ENCODE peak calls at places on chromosomes 6 and 20, in seven cellular contexts. I, U, W, Q, H, Y and N are unnamed samples.
A peak's percentile ranks its signal among the peaks of the same experiment; 100 is the strongest.

GRCh38 chr6:116392158-116393032 is 21.6 kb downstream of the DSE start:
- DNase-seq in I (no peak), U (no peak), W (no peak), Q (no peak), H (peak; percentile 76), Y (no peak), N (no peak)

GRCh38 chr20:51460163-51460562 is 82.4 kb downstream of the NFATC2 start:
- DNase-seq in I (no peak), U (no peak), W (no peak), Q (no peak), H (no peak), Y (no peak), N (no peak)

GRCh38 chr6:137819740-137820139 is 47.3 kb upstream of the TNFAIP3 start:
- DNase-seq in I (no peak), U (no peak), W (no peak), Q (no peak), H (peak; percentile 29), Y (no peak), N (no peak)

GRCh38 chr6:80689700-80690099 is 583.2 kb downstream of the BCKDHB start:
- DNase-seq in I (no peak), U (no peak), W (no peak), Q (no peak), H (no peak), Y (no peak), N (no peak)

GRCh38 chr20:50607850-50608749 is 83.2 kb downstream of the RIPOR3 start:
- DNase-seq in I (no peak), U (no peak), W (no peak), Q (no peak), H (no peak), Y (no peak), N (no peak)

GRCh38 chr6:13418838-13419237 is 68.6 kb downstream of the GFOD1 start:
- DNase-seq in I (no peak), U (no peak), W (no peak), Q (no peak), H (no peak), Y (no peak), N (no peak)

GRCh38 chr6:34242252-34243130 is 5.8 kb downstream of the HMGA1 start:
- DNase-seq in I (no peak), U (no peak), W (no peak), Q (peak; percentile 2), H (no peak), Y (peak; percentile 2), N (no peak)

GRCh38 chr20:45467861-45468260 is 1.7 kb upstream of the WFDC2 start:
- DNase-seq in I (no peak), U (no peak), W (no peak), Q (no peak), H (no peak), Y (no peak), N (no peak)

GRCh38 chr6:42239333-42239732 is 21.7 kb upstream of the MRPS10 start:
- DNase-seq in I (no peak), U (no peak), W (no peak), Q (no peak), H (no peak), Y (no peak), N (no peak)

GRCh38 chr6:121086876-121087275 is 247.4 kb downstream of the TBC1D32 start:
- DNase-seq in I (no peak), U (no peak), W (no peak), Q (no peak), H (no peak), Y (no peak), N (no peak)

GRCh38 chr6:167660944-167661343 is 165.8 kb upstream of the AFDN start:
- DNase-seq in I (no peak), U (no peak), W (no peak), Q (no peak), H (no peak), Y (no peak), N (no peak)